ENCODE peak calls at places on chromosomes 12 and 14, in five cellular contexts. One of them, this sample, is unnamed.

GRCh38 chr14:72559227-72559626 is 334.7 kb downstream of the DPF3 start:
- DNase-seq in stimulated activated CD8-positive, alpha-beta memory T cell treated with anti-CD3 and anti-CD28 coated beads, Interleukin-4, amount 100 ng/mL, for 24 hours: no peak
- DNase-seq in NCI-H1417: no peak
- DNase-seq in adrenal gland: no peak
- DNase-seq in prostate gland: no peak
- DNase-seq in this sample: no peak

GRCh38 chr14:35032562-35032961 is 13.5 kb upstream of the FAM177A1 start:
- DNase-seq in stimulated activated CD8-positive, alpha-beta memory T cell treated with anti-CD3 and anti-CD28 coated beads, Interleukin-4, amount 100 ng/mL, for 24 hours: no peak
- DNase-seq in NCI-H1417: no peak
- DNase-seq in prostate gland: no peak
- DNase-seq in adrenal gland: no peak
- DNase-seq in this sample: no peak

GRCh38 chr14:105891631-105892452 is 365.5 kb downstream of the TMEM121 start:
- DNase-seq in NCI-H1417: no peak
- DNase-seq in adrenal gland: no peak
- DNase-seq in prostate gland: no peak
- DNase-seq in stimulated activated CD8-positive, alpha-beta memory T cell treated with anti-CD3 and anti-CD28 coated beads, Interleukin-4, amount 100 ng/mL, for 24 hours: no peak
- DNase-seq in this sample: peak

GRCh38 chr12:26700430-26700829 is 132.6 kb downstream of the ITPR2 start:
- DNase-seq in prostate gland: no peak
- DNase-seq in NCI-H1417: no peak
- DNase-seq in adrenal gland: no peak
- DNase-seq in stimulated activated CD8-positive, alpha-beta memory T cell treated with anti-CD3 and anti-CD28 coated beads, Interleukin-4, amount 100 ng/mL, for 24 hours: no peak
- DNase-seq in this sample: no peak

GRCh38 chr12:122437656-122438121 is 15.2 kb upstream of the CLIP1 start:
- DNase-seq in prostate gland: peak
- DNase-seq in adrenal gland: peak
- DNase-seq in NCI-H1417: no peak
- DNase-seq in stimulated activated CD8-positive, alpha-beta memory T cell treated with anti-CD3 and anti-CD28 coated beads, Interleukin-4, amount 100 ng/mL, for 24 hours: no peak
- DNase-seq in this sample: no peak

GRCh38 chr12:6347367-6348338 is 5.8 kb upstream of the TNFRSF1A start:
- DNase-seq in adrenal gland: no peak
- DNase-seq in prostate gland: no peak
- DNase-seq in stimulated activated CD8-positive, alpha-beta memory T cell treated with anti-CD3 and anti-CD28 coated beads, Interleukin-4, amount 100 ng/mL, for 24 hours: no peak
- DNase-seq in NCI-H1417: no peak
- DNase-seq in this sample: no peak

GRCh38 chr12:130708648-130709047 is 7.5 kb downstream of the RIMBP2 start:
- DNase-seq in NCI-H1417: no peak
- DNase-seq in adrenal gland: no peak
- DNase-seq in stimulated activated CD8-positive, alpha-beta memory T cell treated with anti-CD3 and anti-CD28 coated beads, Interleukin-4, amount 100 ng/mL, for 24 hours: no peak
- DNase-seq in prostate gland: no peak
- DNase-seq in this sample: no peak

GRCh38 chr12:14841761-14842160 is 1.6 kb downstream of the ART4 start:
- DNase-seq in NCI-H1417: no peak
- DNase-seq in adrenal gland: peak
- DNase-seq in stimulated activated CD8-positive, alpha-beta memory T cell treated with anti-CD3 and anti-CD28 coated beads, Interleukin-4, amount 100 ng/mL, for 24 hours: no peak
- DNase-seq in prostate gland: peak
- DNase-seq in this sample: peak

GRCh38 chr12:7302536-7303113 is 1.2 kb upstream of the ACSM4 start:
- DNase-seq in adrenal gland: no peak
- DNase-seq in NCI-H1417: no peak
- DNase-seq in stimulated activated CD8-positive, alpha-beta memory T cell treated with anti-CD3 and anti-CD28 coated beads, Interleukin-4, amount 100 ng/mL, for 24 hours: no peak
- DNase-seq in prostate gland: no peak
- DNase-seq in this sample: no peak

GRCh38 chr14:64053694-64054669 is 201.2 kb downstream of the SYNE2 start:
- DNase-seq in NCI-H1417: no peak
- DNase-seq in prostate gland: no peak
- DNase-seq in stimulated activated CD8-positive, alpha-beta memory T cell treated with anti-CD3 and anti-CD28 coated beads, Interleukin-4, amount 100 ng/mL, for 24 hours: no peak
- DNase-seq in adrenal gland: no peak
- DNase-seq in this sample: no peak

This sample was measured in left lobe of liver.